ENCODE peak calls at places on chromosomes 2 and 18, in four cellular contexts. A is GM12878, Z is HepG2, U is K562. T is an unnamed sample.

GRCh38 chr2:47034973-47035609 is 119.5 kb upstream of the MCFD2 start:
- DNase-seq in Z (peak), U (no peak), A (peak), T (no peak)

GRCh38 chr2:120775801-120776589 is 40.3 kb downstream of the GLI2 start:
- DNase-seq in U (no peak), Z (no peak), A (no peak), T (no peak)

GRCh38 chr2:63555299-63555698 is 33.0 kb downstream of the WDPCP start:
- DNase-seq in Z (no peak), U (no peak), A (no peak), T (no peak)

GRCh38 chr2:179266271-179266670 is 1.6 kb upstream of the SESTD1 start:
- DNase-seq in U (no peak), Z (no peak), A (no peak), T (no peak)

GRCh38 chr18:56789004-56789888 is 138.1 kb downstream of the WDR7 start:
- DNase-seq in Z (peak), A (no peak), U (peak), T (peak)

GRCh38 chr2:119683074-119683716 is 4.2 kb downstream of the TMEM177 start:
- DNase-seq in A (no peak), U (no peak), Z (no peak), T (no peak)

GRCh38 chr18:57881818-57882413 is 78.8 kb upstream of the ATP8B1 start:
- DNase-seq in A (peak), U (peak), Z (peak), T (peak)

GRCh38 chr2:183035298-183035953 is 2.8 kb downstream of the NCKAP1 start:
- DNase-seq in Z (no peak), A (no peak), U (no peak), T (no peak)

GRCh38 chr2:128781888-128782385 is 463.3 kb upstream of the HS6ST1 start:
- DNase-seq in U (no peak), Z (no peak), A (no peak), T (no peak)

GRCh38 chr2:240413813-240414429 is 21.5 kb upstream of the GPC1 start:
- DNase-seq in A (no peak), U (no peak), Z (no peak), T (no peak)

GRCh38 chr2:127053731-127054603 is 53.0 kb downstream of the BIN1 start:
- DNase-seq in U (no peak), Z (no peak), A (no peak), T (no peak)

GRCh38 chr18:74921057-74921820 is 287.7 kb downstream of the PTGR3 start:
- DNase-seq in A (no peak), U (no peak), Z (no peak), T (no peak)

GRCh38 chr2:26034597-26035067 is 748 bp downstream of the RAB10 start:
- DNase-seq in Z (no peak), U (no peak), A (no peak), T (no peak)

GRCh38 chr2:126655500-126656310 is at the start of gene GYPC:
- DNase-seq in Z (no peak), A (no peak), U (peak), T (peak)

GRCh38 chr2:231489990-231490389 is 25.7 kb upstream of the NCL start:
- DNase-seq in A (no peak), U (no peak), Z (no peak), T (no peak)

GRCh38 chr18:61998957-61999356 is 106.2 kb upstream of the RNF152 start:
- DNase-seq in U (no peak), A (no peak), Z (no peak), T (no peak)

GRCh38 chr2:6896930-6897759 is 19.6 kb downstream of the RSAD2 start:
- DNase-seq in Z (peak), A (no peak), U (no peak), T (peak)

GRCh38 chr2:236833501-236834186 is 252.0 kb upstream of the COPS8 start:
- DNase-seq in U (no peak), Z (no peak), A (no peak), T (no peak)

GRCh38 chr2:160125828-160126227 is 63.4 kb upstream of the PLA2R1 start:
- DNase-seq in A (no peak), U (no peak), Z (no peak), T (no peak)

GRCh38 chr2:207423886-207424285 is 105.9 kb upstream of the CREB1 start:
- DNase-seq in Z (no peak), U (peak), A (peak), T (no peak)

GRCh38 chr2:214601852-214602251 is 191.0 kb downstream of the VWC2L start:
- DNase-seq in Z (no peak), U (no peak), A (no peak), T (no peak)

GRCh38 chr18:31402026-31402373 is 25.4 kb downstream of the DSG4 start:
- DNase-seq in U (no peak), Z (peak), A (no peak), T (no peak)

GRCh38 chr2:18047114-18047695 is 168.7 kb downstream of the KCNS3 start:
- DNase-seq in U (no peak), Z (no peak), A (no peak), T (no peak)

GRCh38 chr2:172113617-172114016 is 10.9 kb upstream of the DLX2 start:
- DNase-seq in A (no peak), U (peak), Z (peak), T (no peak)

GRCh38 chr2:55138546-55139288 is 88.5 kb upstream of the RTN4 start:
- DNase-seq in A (no peak), Z (no peak), U (no peak), T (no peak)

GRCh38 chr2:210899131-210899530 is 342.7 kb downstream of the CPS1 start:
- DNase-seq in Z (peak), A (no peak), U (no peak), T (no peak)

GRCh38 chr2:210895132-210895531 is 338.7 kb downstream of the CPS1 start:
- DNase-seq in A (no peak), Z (peak), U (no peak), T (no peak)
- TF ChIP-seq FOXK2 in A (no peak), Z (no peak), U (no peak), T (no peak)

GRCh38 chr18:3603460-3604259 is 153.7 kb downstream of the TGIF1 start:
- DNase-seq in U (peak), A (no peak), Z (peak), T (no peak)
- TF ChIP-seq FOXK2 in U (no peak), A (no peak), Z (no peak), T (no peak)

DNA sequence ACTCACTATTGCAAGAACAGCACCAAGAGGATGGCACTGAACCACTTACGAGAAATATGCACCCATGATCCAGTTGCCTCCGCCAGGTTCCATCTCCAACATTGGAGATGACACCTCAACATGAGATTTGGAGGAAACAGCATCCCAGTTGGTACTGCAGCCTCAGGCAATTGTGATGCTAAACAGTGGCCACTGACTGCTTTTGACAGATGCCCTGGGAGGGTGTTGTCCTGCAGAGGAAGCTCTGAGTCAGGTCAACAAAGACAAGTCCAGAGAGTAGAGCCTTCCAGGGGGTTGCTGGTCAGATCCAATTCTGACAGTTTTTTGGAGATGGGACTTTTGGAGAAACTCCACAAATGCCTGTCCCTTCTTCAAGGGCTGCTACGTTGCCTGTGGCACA is 82.4 kb downstream of the SNTG2 start:
- DNase-seq in Z (no peak), U (no peak), A (no peak), T (no peak)
- TF ChIP-seq FOXK2 in Z (no peak), U (no peak), A (no peak), T (no peak)

GRCh38 chr18:68103561-68103960 is 587.0 kb upstream of the DSEL start:
- DNase-seq in Z (no peak), U (no peak), A (no peak), T (no peak)
- TF ChIP-seq FOXK2 in Z (no peak), U (no peak), A (no peak), T (no peak)

GRCh38 chr2:30714811-30715709 is 92.2 kb downstream of the CAPN13 start:
- DNase-seq in U (no peak), A (no peak), Z (no peak), T (no peak)

GRCh38 chr2:30711646-30712085 is 95.6 kb downstream of the CAPN13 start:
- DNase-seq in Z (peak), U (peak), A (peak), T (peak)

GRCh38 chr2:30717081-30717650 is 90.1 kb downstream of the CAPN13 start:
- DNase-seq in Z (no peak), A (no peak), U (no peak), T (no peak)

GRCh38 chr2:30713698-30714097 is 93.5 kb downstream of the CAPN13 start:
- DNase-seq in A (no peak), U (no peak), Z (no peak), T (no peak)

GRCh38 chr2:30716117-30716900 is 90.9 kb downstream of the CAPN13 start:
- DNase-seq in U (no peak), Z (no peak), A (no peak), T (no peak)
- TF ChIP-seq FOXK2 in U (no peak), Z (no peak), A (no peak), T (no peak)

GRCh38 chr2:102704531-102704930 is 57.3 kb upstream of the TMEM182 start:
- DNase-seq in Z (no peak), A (no peak), U (no peak), T (no peak)

GRCh38 chr2:102707796-102708713 is 53.8 kb upstream of the TMEM182 start:
- DNase-seq in Z (no peak), U (no peak), A (no peak), T (no peak)

GRCh38 chr2:102698369-102699111 is 63.3 kb upstream of the TMEM182 start:
- DNase-seq in U (peak), Z (no peak), A (no peak), T (no peak)

GRCh38 chr2:102703748-102704147 is 58.1 kb upstream of the TMEM182 start:
- DNase-seq in A (no peak), U (peak), Z (peak), T (peak)

GRCh38 chr2:102703305-102703704 is 58.5 kb upstream of the TMEM182 start:
- DNase-seq in A (no peak), U (no peak), Z (no peak), T (no peak)
- TF ChIP-seq FOXK2 in A (no peak), U (no peak), Z (no peak), T (no peak)

GRCh38 chr2:216591480-216591879 is 41.7 kb upstream of the IGFBP2 start:
- DNase-seq in A (no peak), Z (no peak), U (no peak), T (no peak)

GRCh38 chr2:216596986-216597509 is 36.2 kb upstream of the IGFBP2 start:
- DNase-seq in U (no peak), Z (no peak), A (no peak), T (no peak)

GRCh38 chr2:216601632-216602409 is 31.4 kb upstream of the IGFBP2 start:
- DNase-seq in U (no peak), Z (no peak), A (no peak), T (no peak)

GRCh38 chr2:216594081-216594480 is 39.1 kb upstream of the IGFBP2 start:
- DNase-seq in Z (no peak), U (no peak), A (no peak), T (no peak)

GRCh38 chr2:216596234-216596985 is 36.8 kb upstream of the IGFBP2 start:
- DNase-seq in U (no peak), Z (no peak), A (no peak), T (no peak)
- TF ChIP-seq FOXK2 in U (no peak), Z (no peak), A (no peak), T (no peak)

GRCh38 chr18:49631146-49631866 is 69.4 kb downstream of the LIPG start:
- DNase-seq in U (no peak), Z (no peak), A (no peak), T (no peak)

GRCh38 chr18:49626842-49627360 is 65.0 kb downstream of the LIPG start:
- DNase-seq in U (no peak), Z (no peak), A (no peak), T (no peak)

GRCh38 chr18:49630246-49630699 is 68.4 kb downstream of the LIPG start:
- DNase-seq in U (no peak), A (no peak), Z (peak), T (no peak)

GRCh38 chr18:49628119-49628518 is 66.3 kb downstream of the LIPG start:
- DNase-seq in U (no peak), Z (no peak), A (no peak), T (no peak)

GRCh38 chr18:49628993-49629795 is 67.3 kb downstream of the LIPG start:
- DNase-seq in Z (peak), A (no peak), U (no peak), T (no peak)
- TF ChIP-seq FOXK2 in Z (no peak), A (no peak), U (no peak), T (no peak)

T was measured in HEK293T.